ENCODE peak calls at places on chromosome 2, in four cellular contexts. T, A, F and E are unnamed samples.

GRCh38 chr2:216023055-216023648 is 9.8 kb upstream of the MREG start:
- DNase-seq in F (peak; percentile 58), A (no peak), T (peak; percentile 67), E (peak; percentile 34)

GRCh38 chr2:26724004-26724750 is 31.7 kb downstream of the KCNK3 start:
- DNase-seq in T (peak; percentile 90), F (no peak), A (no peak), E (no peak)

GRCh38 chr2:84491256-84491655 is 25.0 kb upstream of the DNAH6 start:
- DNase-seq in T (no peak), A (no peak), F (no peak), E (no peak)

GRCh38 chr2:161141033-161141432 is 19.2 kb upstream of the TANK start:
- DNase-seq in T (no peak), F (no peak), A (no peak), E (no peak)

GRCh38 chr2:121095257-121096080 is 189.5 kb downstream of the TFCP2L1 start:
- DNase-seq in F (peak; percentile 25), A (no peak), T (peak; percentile 67), E (no peak)

GRCh38 chr2:154992826-154993225 is 294.3 kb downstream of the KCNJ3 start:
- DNase-seq in T (no peak), A (no peak), F (no peak), E (peak; percentile 79)

GRCh38 chr2:234044157-234044556 is 6.3 kb upstream of the SPP2 start:
- DNase-seq in A (no peak), F (no peak), T (peak; percentile 84), E (no peak)

GRCh38 chr2:55048514-55048924 is 1.7 kb downstream of the RTN4 start:
- DNase-seq in T (peak; percentile 39), A (no peak), F (no peak), E (no peak)

GRCh38 chr2:27211943-27212625 is at the start of the genes ATRAID and SLC5A6:
- DNase-seq in T (peak; percentile 58), A (peak; percentile 68), F (peak; percentile 76), E (no peak)

GRCh38 chr2:149166958-149167810 is 128.7 kb downstream of the LYPD6B start:
- DNase-seq in A (peak; percentile 3), F (peak; percentile 85), T (no peak), E (no peak)